ENCODE peak calls at places on chromosome 7, in four cellular contexts. U, J, I and G are unnamed samples.

GRCh38 chr7:17369686-17370426 is 71.4 kb downstream of the AHR start:
- DNase-seq in U (no peak), J (peak), I (no peak), G (no peak)

GRCh38 chr7:148624735-148625134 is 34.2 kb downstream of the C7orf33 start:
- DNase-seq in U (no peak), J (no peak), I (no peak), G (no peak)

GRCh38 chr7:127066974-127067373 is 185.8 kb downstream of the GRM8 start:
- DNase-seq in U (no peak), J (no peak), I (no peak), G (peak)

GRCh38 chr7:150983893-150984368 is 5.8 kb upstream of the KCNH2 start:
- DNase-seq in U (no peak), J (peak), I (no peak), G (peak)

GRCh38 chr7:157488966-157489365 is 152.2 kb downstream of the DNAJB6 start:
- DNase-seq in U (no peak), J (no peak), I (no peak), G (no peak)

GRCh38 chr7:94183289-94183749 is 179.2 kb upstream of the BET1 start:
- DNase-seq in U (no peak), J (peak), I (no peak), G (peak)

GRCh38 chr7:17646181-17646956 is 293.9 kb downstream of the SNX13 start:
- DNase-seq in U (no peak), J (peak), I (no peak), G (no peak)

GRCh38 chr7:73971701-73972341 is 56.2 kb upstream of the ELN start:
- DNase-seq in U (no peak), J (peak), I (no peak), G (no peak)

GRCh38 chr7:84176716-84177115 is 17.9 kb downstream of the SEMA3A start:
- DNase-seq in U (no peak), J (peak), I (no peak), G (no peak)

GRCh38 chr7:115099906-115100305 is 178.0 kb downstream of the MDFIC start:
- DNase-seq in U (no peak), J (peak), I (no peak), G (no peak)

GRCh38 chr7:28685660-28686417 is 272.3 kb downstream of the TRIL start:
- DNase-seq in U (peak), J (peak), I (peak), G (no peak)

GRCh38 chr7:38311329-38311937 is 38.0 kb upstream of the TARP start:
- DNase-seq in U (peak), J (no peak), I (peak), G (peak)

GRCh38 chr7:46178685-46179084 is 257.6 kb upstream of the IGFBP3 start:
- DNase-seq in U (no peak), J (peak), I (no peak), G (no peak)

GRCh38 chr7:28984631-28985030 is 26.5 kb upstream of the TRIL start:
- DNase-seq in U (no peak), J (peak), I (no peak), G (no peak)